ENCODE peak calls at places on chromosomes 16 and 17, in four cellular contexts. Z is endothelial cell of umbilical vein, N is IMR-90, D is GM12878. Q is an unnamed sample.
A peak's percentile ranks its signal among the peaks of the same experiment; 100 is the strongest.

GRCh38 chr17:73643012-73643845 is 1.0 kb downstream of the SDK2 start:
- DNase-seq in Z (no peak), N (no peak), D (no peak), Q (no peak)

GRCh38 chr17:29584452-29585079 is 4.9 kb downstream of the GIT1 start:
- DNase-seq in Z (no peak), N (no peak), D (no peak), Q (no peak)

GRCh38 chr17:80650751-80651173 is 106.1 kb downstream of the RPTOR start:
- DNase-seq in Z (no peak), N (no peak), D (no peak), Q (no peak)

GRCh38 chr16:88045820-88046303 is 94.6 kb downstream of the BANP start:
- DNase-seq in Z (no peak), N (no peak), D (peak; percentile 86), Q (no peak)

GRCh38 chr16:73124097-73124652 is 76.2 kb upstream of the ZFHX3 start:
- DNase-seq in Z (no peak), N (peak; percentile 5), D (no peak), Q (no peak)

GRCh38 chr17:17342242-17342945 is 39.2 kb downstream of the NT5M start:
- DNase-seq in Z (no peak), N (no peak), D (no peak), Q (no peak)

GRCh38 chr17:62780951-62781350 is 27.2 kb downstream of the MARCHF10 start:
- DNase-seq in Z (no peak), N (peak; percentile 68), D (no peak), Q (no peak)

GRCh38 chr17:72388765-72389473 is 268.1 kb downstream of the SOX9 start:
- DNase-seq in Z (no peak), N (no peak), D (peak; percentile 93), Q (no peak)

GRCh38 chr16:64089697-64090096 is 1032.2 kb downstream of the CDH11 start:
- DNase-seq in Z (peak; percentile 55), N (peak; percentile 11), D (no peak), Q (no peak)

GRCh38 chr16:22353188-22353919 is 21.1 kb downstream of the CDR2 start:
- DNase-seq in Z (peak; percentile 28), N (peak; percentile 89), D (peak; percentile 63), Q (peak; percentile 43)

GRCh38 chr16:695355-696089 is 5.3 kb upstream of the WDR24 start:
- DNase-seq in Z (no peak), N (no peak), D (no peak), Q (peak; percentile 63)

GRCh38 chr17:44932526-44933097 is 15.0 kb downstream of the KIF18B start:
- DNase-seq in Z (no peak), N (no peak), D (no peak), Q (no peak)

GRCh38 chr16:11171757-11172299 is 84.2 kb downstream of the SOCS1 start:
- DNase-seq in Z (no peak), N (no peak), D (no peak), Q (no peak)

GRCh38 chr16:12260647-12261262 is 284.2 kb downstream of the SNX29 start:
- DNase-seq in Z (no peak), N (peak; percentile 84), D (no peak), Q (peak; percentile 73)

GRCh38 chr16:73527191-73527590 is 479.3 kb upstream of the ZFHX3 start:
- DNase-seq in Z (no peak), N (peak; percentile 1), D (no peak), Q (no peak)

GRCh38 chr17:30212750-30213149 is 22.7 kb downstream of the SLC6A4 start:
- DNase-seq in Z (no peak), N (no peak), D (peak; percentile 72), Q (no peak)

GRCh38 chr17:65394811-65395472 is 166.5 kb downstream of the AXIN2 start:
- DNase-seq in Z (no peak), N (no peak), D (no peak), Q (no peak)

GRCh38 chr17:32659419-32659842 is 172.6 kb downstream of the CDK5R1 start:
- DNase-seq in Z (peak; percentile 84), N (peak; percentile 55), D (peak; percentile 40), Q (peak; percentile 70)

GRCh38 chr16:89915303-89916232 is 3.1 kb upstream of the MC1R start:
- DNase-seq in Z (no peak), N (no peak), D (no peak), Q (no peak)

GRCh38 chr17:44220211-44221071 is 966 bp upstream of the UBTF start:
- DNase-seq in Z (peak; percentile 35), N (peak; percentile 44), D (no peak), Q (peak; percentile 82)

GRCh38 chr16:72985148-72985882 is 62.6 kb downstream of the ZFHX3 start:
- DNase-seq in Z (no peak), N (peak; percentile 48), D (no peak), Q (no peak)

GRCh38 chr17:80891096-80892018 is 100.3 kb upstream of the CHMP6 start:
- DNase-seq in Z (peak; percentile 74), N (peak; percentile 94), D (peak; percentile 56), Q (peak; percentile 60)

DNA sequence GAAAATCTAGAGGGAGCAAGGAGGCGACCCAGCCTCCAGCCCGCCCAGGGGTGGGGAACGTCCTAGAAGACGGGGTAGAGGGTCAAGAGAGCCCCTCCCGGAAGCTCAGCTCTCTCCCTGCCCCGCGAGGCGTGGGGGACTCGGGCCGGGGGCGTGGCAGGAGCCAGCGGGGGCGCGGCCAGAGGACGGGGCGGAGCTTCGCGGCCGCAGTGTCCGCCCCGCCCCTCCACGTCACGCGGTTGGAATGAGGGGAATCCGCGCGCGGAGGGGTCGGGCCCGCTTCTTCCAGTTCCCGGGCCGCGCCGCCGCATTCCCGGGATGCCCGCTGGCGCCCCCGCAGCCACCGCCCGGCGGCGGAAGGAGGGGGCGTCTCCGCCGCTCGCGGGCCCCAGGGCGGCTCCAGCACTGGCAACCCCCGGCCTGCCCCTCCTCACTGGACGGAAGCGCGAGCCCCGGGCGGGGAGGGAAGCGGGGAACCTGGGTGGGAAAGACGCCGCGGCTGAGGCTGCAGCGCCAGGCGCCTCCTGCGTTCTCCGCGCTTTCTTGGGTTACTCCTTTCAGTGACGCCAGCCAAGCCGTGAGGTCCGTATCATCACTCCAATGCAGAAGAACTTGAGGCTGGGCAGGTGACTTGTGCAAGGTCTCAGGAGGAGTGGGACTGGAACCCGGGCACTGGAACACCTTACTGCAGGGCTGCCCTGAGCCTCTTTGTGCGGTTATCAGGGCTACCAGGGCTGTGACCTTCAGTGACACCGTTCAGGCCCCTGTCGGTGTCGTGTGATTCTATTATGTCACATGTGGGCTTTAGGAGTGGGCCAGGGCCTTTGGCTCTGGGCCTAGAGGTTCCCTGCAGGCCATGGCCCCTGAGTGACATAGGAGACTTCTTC is 4.3 kb downstream of the MYO1C start:
- DNase-seq in Z (peak; percentile 80), N (peak; percentile 84), D (no peak), Q (peak; percentile 67)
- TF ChIP-seq FOS in Z (peak; percentile 37), N (no peak), D (no peak), Q (no peak)

GRCh38 chr17:915416-916201 is 64.0 kb downstream of the NXN start:
- DNase-seq in Z (peak; percentile 94), N (no peak), D (no peak), Q (no peak)
- TF ChIP-seq FOS in Z (no peak), N (no peak), D (no peak), Q (no peak)

GRCh38 chr17:51475650-51476221 is 215.4 kb downstream of the UTP18 start:
- DNase-seq in Z (no peak), N (no peak), D (no peak), Q (no peak)

GRCh38 chr17:51479303-51479702 is 219.0 kb downstream of the UTP18 start:
- DNase-seq in Z (no peak), N (no peak), D (no peak), Q (no peak)

GRCh38 chr17:51472670-51473069 is 212.3 kb downstream of the UTP18 start:
- DNase-seq in Z (no peak), N (no peak), D (no peak), Q (no peak)

DNA sequence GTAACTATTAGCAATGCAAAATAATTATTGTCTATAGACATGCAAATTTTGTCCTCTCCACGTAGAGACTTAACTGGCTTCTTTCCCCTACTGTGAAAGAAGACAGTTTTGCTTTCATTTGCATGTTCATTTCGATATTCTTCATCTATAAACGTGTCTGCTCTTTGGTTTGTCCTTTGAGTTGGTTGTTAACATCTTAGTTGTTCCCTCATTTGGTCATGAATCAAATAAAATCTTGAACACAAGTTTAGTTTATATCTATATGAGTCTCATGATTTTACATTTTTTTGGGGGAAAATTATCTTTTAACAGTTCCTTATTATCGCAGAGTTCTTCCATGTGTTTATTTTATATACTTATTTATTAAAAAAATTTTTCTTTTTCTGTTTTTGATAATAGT is 214.4 kb downstream of the UTP18 start:
- DNase-seq in Z (no peak), N (no peak), D (no peak), Q (no peak)
- TF ChIP-seq FOS in Z (no peak), N (no peak), D (no peak), Q (no peak)

GRCh38 chr16:35525979-35526590 is 2066.7 kb downstream of the TP53TG3F start:
- DNase-seq in Z (no peak), N (no peak), D (no peak), Q (no peak)
- TF ChIP-seq FOS in Z (no peak), N (no peak), D (no peak), Q (no peak)

DNA sequence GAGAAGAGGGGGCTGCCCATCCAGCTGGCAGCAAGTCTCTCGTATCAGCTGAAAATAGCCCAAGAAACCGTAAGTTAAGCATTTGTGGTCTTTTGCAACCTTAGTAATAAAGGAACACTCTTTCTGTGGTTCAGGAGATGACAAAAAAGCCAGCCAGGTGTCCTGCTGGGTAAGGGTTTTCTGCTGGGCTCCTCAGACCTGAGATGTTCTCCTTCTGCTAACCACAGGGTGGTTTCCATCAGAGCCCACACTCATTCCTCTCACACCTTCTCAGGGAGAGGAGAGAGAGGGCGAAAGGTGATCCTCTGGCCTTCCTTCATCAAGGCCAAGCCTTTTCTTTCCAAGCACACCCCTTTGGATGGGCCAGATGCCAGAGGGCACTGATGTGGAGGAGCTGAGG is 70.7 kb downstream of the TEX14 start:
- DNase-seq in Z (no peak), N (no peak), D (peak; percentile 65), Q (no peak)
- TF ChIP-seq FOS in Z (no peak), N (no peak), D (no peak), Q (no peak)

GRCh38 chr17:48644910-48645557 is 18.9 kb upstream of the HOXB9 start:
- DNase-seq in Z (no peak), N (no peak), D (no peak), Q (no peak)
- TF ChIP-seq FOS in Z (no peak), N (no peak), D (no peak), Q (no peak)